ENCODE peak calls at places on chromosomes 5 and 9, in four cellular contexts. One of them, this sample, is unnamed.

GRCh38 chr5:94746731-94747124 is 128.3 kb downstream of the SLF1 start:
- DNase-seq in NB4: peak
- DNase-seq in mucosa of descending colon: no peak
- DNase-seq in AG04450: no peak
- DNase-seq in this sample: no peak

GRCh38 chr9:108663381-108663876 is 192.4 kb downstream of the ACTL7B start:
- DNase-seq in NB4: no peak
- DNase-seq in mucosa of descending colon: no peak
- DNase-seq in AG04450: no peak
- DNase-seq in this sample: no peak

GRCh38 chr9:132631280-132631679 is 38.5 kb downstream of the DDX31 start:
- DNase-seq in NB4: no peak
- DNase-seq in mucosa of descending colon: no peak
- DNase-seq in AG04450: peak
- DNase-seq in this sample: no peak

GRCh38 chr5:147427784-147428401 is 82.0 kb downstream of the DPYSL3 start:
- DNase-seq in NB4: no peak
- DNase-seq in mucosa of descending colon: no peak
- DNase-seq in AG04450: no peak
- DNase-seq in this sample: no peak

GRCh38 chr5:148730272-148730954 is 76.1 kb upstream of the HTR4 start:
- DNase-seq in NB4: no peak
- DNase-seq in mucosa of descending colon: no peak
- DNase-seq in AG04450: no peak
- DNase-seq in this sample: no peak

GRCh38 chr5:142301487-142302035 is 23.3 kb downstream of the SPRY4 start:
- DNase-seq in NB4: no peak
- DNase-seq in mucosa of descending colon: peak
- DNase-seq in AG04450: no peak
- DNase-seq in this sample: no peak

GRCh38 chr9:88503845-88504764 is 30.9 kb upstream of the NXNL2 start:
- DNase-seq in NB4: no peak
- DNase-seq in mucosa of descending colon: no peak
- DNase-seq in AG04450: no peak
- DNase-seq in this sample: no peak

GRCh38 chr5:126515337-126515736 is 79.7 kb downstream of the ALDH7A1 start:
- DNase-seq in NB4: no peak
- DNase-seq in mucosa of descending colon: no peak
- DNase-seq in AG04450: no peak
- DNase-seq in this sample: no peak

GRCh38 chr5:38384396-38384795 is 126.0 kb downstream of the EGFLAM start:
- DNase-seq in NB4: no peak
- DNase-seq in mucosa of descending colon: no peak
- DNase-seq in AG04450: no peak
- DNase-seq in this sample: no peak

GRCh38 chr9:114092336-114092735 is 6.8 kb downstream of the KIF12 start:
- DNase-seq in NB4: no peak
- DNase-seq in mucosa of descending colon: no peak
- DNase-seq in AG04450: no peak
- DNase-seq in this sample: no peak

GRCh38 chr5:160361624-160362023 is 8.8 kb downstream of the C1QTNF2 start:
- DNase-seq in NB4: no peak
- DNase-seq in mucosa of descending colon: no peak
- DNase-seq in AG04450: no peak
- DNase-seq in this sample: no peak

GRCh38 chr9:125540497-125540896 is 166.5 kb downstream of the MAPKAP1 start:
- DNase-seq in NB4: no peak
- DNase-seq in mucosa of descending colon: no peak
- DNase-seq in AG04450: no peak
- DNase-seq in this sample: no peak

GRCh38 chr9:16509946-16510504 is 360.4 kb downstream of the BNC2 start:
- DNase-seq in NB4: peak
- DNase-seq in mucosa of descending colon: no peak
- DNase-seq in AG04450: no peak
- DNase-seq in this sample: no peak

GRCh38 chr5:77776606-77777206 is 567 bp upstream of the TBCA start:
- DNase-seq in NB4: no peak
- DNase-seq in mucosa of descending colon: no peak
- DNase-seq in AG04450: peak
- DNase-seq in this sample: no peak

GRCh38 chr5:175696855-175697198 is 39.0 kb downstream of the HRH2 start:
- DNase-seq in NB4: no peak
- DNase-seq in mucosa of descending colon: no peak
- DNase-seq in AG04450: no peak
- DNase-seq in this sample: no peak

GRCh38 chr5:85921590-85921989 is 696.2 kb upstream of the COX7C start:
- DNase-seq in NB4: peak
- DNase-seq in mucosa of descending colon: no peak
- DNase-seq in AG04450: no peak
- DNase-seq in this sample: no peak

GRCh38 chr5:132430736-132431135 is 59.8 kb downstream of the IRF1 start:
- DNase-seq in NB4: no peak
- DNase-seq in mucosa of descending colon: no peak
- DNase-seq in AG04450: no peak
- DNase-seq in this sample: no peak

GRCh38 chr5:152990217-152990616 is 500.3 kb upstream of the GRIA1 start:
- DNase-seq in NB4: no peak
- DNase-seq in mucosa of descending colon: no peak
- DNase-seq in AG04450: no peak
- DNase-seq in this sample: no peak

GRCh38 chr9:89453452-89453851 is 44.5 kb downstream of the SEMA4D start:
- DNase-seq in NB4: no peak
- DNase-seq in mucosa of descending colon: peak
- DNase-seq in AG04450: no peak
- DNase-seq in this sample: no peak

GRCh38 chr5:96595300-96596090 is 66.7 kb upstream of the CAST start:
- DNase-seq in NB4: peak
- DNase-seq in mucosa of descending colon: no peak
- DNase-seq in AG04450: no peak
- DNase-seq in this sample: no peak

GRCh38 chr5:99004960-99005359 is 76.2 kb upstream of the CHD1 start:
- DNase-seq in NB4: no peak
- DNase-seq in mucosa of descending colon: no peak
- DNase-seq in AG04450: no peak
- DNase-seq in this sample: no peak

GRCh38 chr5:180294401-180294800 is 2.5 kb upstream of the MAPK9 start:
- DNase-seq in NB4: peak
- DNase-seq in mucosa of descending colon: no peak
- DNase-seq in AG04450: no peak
- DNase-seq in this sample: no peak

GRCh38 chr5:150020249-150020648 is 19.7 kb downstream of the HMGXB3 start:
- DNase-seq in NB4: no peak
- DNase-seq in mucosa of descending colon: no peak
- DNase-seq in AG04450: no peak
- DNase-seq in this sample: no peak

GRCh38 chr5:178385472-178385853 is 152.9 kb upstream of the PHYKPL start:
- DNase-seq in NB4: peak
- DNase-seq in mucosa of descending colon: no peak
- DNase-seq in AG04450: no peak
- DNase-seq in this sample: no peak

GRCh38 chr5:91438871-91439270 is 55.8 kb upstream of the ARRDC3 start:
- DNase-seq in NB4: no peak
- DNase-seq in mucosa of descending colon: peak
- DNase-seq in AG04450: no peak
- DNase-seq in this sample: no peak

GRCh38 chr5:75617746-75618352 is 6.6 kb downstream of the ANKDD1B start:
- DNase-seq in NB4: no peak
- DNase-seq in mucosa of descending colon: no peak
- DNase-seq in AG04450: peak
- DNase-seq in this sample: no peak

GRCh38 chr5:32331217-32331926 is 18.6 kb upstream of the MTMR12 start:
- DNase-seq in NB4: no peak
- DNase-seq in mucosa of descending colon: peak
- DNase-seq in AG04450: no peak
- DNase-seq in this sample: no peak

GRCh38 chr9:99998266-99998665 is 91.8 kb downstream of the STX17 start:
- DNase-seq in NB4: no peak
- DNase-seq in mucosa of descending colon: no peak
- DNase-seq in AG04450: no peak
- DNase-seq in this sample: no peak

GRCh38 chr9:76180541-76180940 is 213.7 kb downstream of the RFK start:
- DNase-seq in NB4: no peak
- DNase-seq in mucosa of descending colon: no peak
- DNase-seq in AG04450: no peak
- DNase-seq in this sample: no peak
- H3K4me3 ChIP-seq in NB4: no peak
- H3K4me3 ChIP-seq in mucosa of descending colon: no peak
- H3K4me3 ChIP-seq in AG04450: no peak
- H3K4me3 ChIP-seq in this sample: no peak

GRCh38 chr5:124040799-124041198 is 528.8 kb downstream of the CSNK1G3 start:
- DNase-seq in NB4: no peak
- DNase-seq in mucosa of descending colon: no peak
- DNase-seq in AG04450: no peak
- DNase-seq in this sample: no peak

GRCh38 chr5:124043456-124043855 is 531.5 kb downstream of the CSNK1G3 start:
- DNase-seq in NB4: peak
- DNase-seq in mucosa of descending colon: no peak
- DNase-seq in AG04450: no peak
- DNase-seq in this sample: no peak
- TF ChIP-seq CTCF in NB4: peak
- TF ChIP-seq CTCF in mucosa of descending colon: no peak
- TF ChIP-seq CTCF in AG04450: peak
- TF ChIP-seq CTCF in this sample: no peak

DNA sequence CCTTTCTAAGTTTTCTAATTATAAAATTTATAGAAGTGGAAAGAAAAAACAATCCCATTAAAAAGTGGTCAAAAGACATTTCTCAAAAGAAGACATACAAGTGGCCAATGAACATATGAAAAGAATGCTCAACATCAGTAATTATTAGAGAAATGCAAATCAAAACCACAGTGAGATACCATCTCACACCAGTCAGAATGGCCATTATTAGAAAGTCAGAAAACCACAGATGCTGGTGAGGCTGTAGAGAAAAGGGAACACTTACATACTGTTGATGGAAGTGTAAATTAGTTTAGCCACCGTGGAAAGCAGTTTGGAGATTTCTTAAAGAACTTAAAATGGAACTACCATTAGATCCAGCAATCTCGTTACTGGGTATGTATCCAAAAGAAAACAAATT is 23.7 kb upstream of the PLPP1 start:
- DNase-seq in NB4: no peak
- DNase-seq in mucosa of descending colon: no peak
- DNase-seq in AG04450: no peak
- DNase-seq in this sample: no peak
- H3K4me3 ChIP-seq in NB4: no peak
- H3K4me3 ChIP-seq in mucosa of descending colon: no peak
- H3K4me3 ChIP-seq in AG04450: no peak
- H3K4me3 ChIP-seq in this sample: no peak

DNA sequence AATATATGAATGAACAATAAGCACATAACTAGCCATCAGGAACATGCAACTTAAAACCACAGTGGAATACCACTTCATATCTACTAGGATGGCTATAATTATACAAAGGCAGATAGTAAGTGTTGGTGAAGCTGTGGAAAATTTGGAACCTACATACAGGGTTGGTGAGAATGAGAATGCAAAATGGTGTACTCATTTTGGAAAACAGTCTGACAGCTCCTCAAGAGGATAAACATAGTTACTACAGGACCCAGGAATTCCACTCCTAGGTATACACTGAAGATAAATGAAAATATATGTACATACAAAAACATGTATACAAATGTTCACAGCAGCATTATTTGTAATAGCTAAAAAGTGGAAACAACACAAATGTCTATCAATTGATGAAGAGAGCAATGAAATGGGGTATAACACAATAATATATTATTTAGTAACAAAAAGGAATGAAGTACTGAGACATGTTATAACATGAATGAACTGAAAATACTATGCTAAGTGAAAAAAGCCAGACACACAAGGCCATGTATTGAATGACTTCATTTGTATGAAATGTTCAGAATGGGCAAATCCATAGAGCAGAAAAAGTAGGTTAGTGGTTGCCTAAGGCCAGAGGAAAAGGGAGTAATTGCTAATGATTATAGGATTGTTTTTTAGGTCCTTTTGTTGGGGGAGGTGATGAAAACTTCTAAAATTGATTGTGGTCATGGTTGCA is 31.2 kb upstream of the CDK5RAP2 start:
- DNase-seq in NB4: peak
- DNase-seq in mucosa of descending colon: no peak
- DNase-seq in AG04450: no peak
- DNase-seq in this sample: no peak
- TF ChIP-seq CTCF in NB4: no peak
- TF ChIP-seq CTCF in mucosa of descending colon: no peak
- TF ChIP-seq CTCF in AG04450: peak
- TF ChIP-seq CTCF in this sample: no peak

GRCh38 chr9:90874194-90874593 is 72.6 kb downstream of the SYK start:
- DNase-seq in NB4: no peak
- DNase-seq in mucosa of descending colon: no peak
- DNase-seq in AG04450: no peak
- DNase-seq in this sample: no peak

GRCh38 chr9:90870646-90871326 is 69.2 kb downstream of the SYK start:
- DNase-seq in NB4: peak
- DNase-seq in mucosa of descending colon: no peak
- DNase-seq in AG04450: no peak
- DNase-seq in this sample: no peak

GRCh38 chr9:90872835-90873294 is 71.2 kb downstream of the SYK start:
- DNase-seq in NB4: no peak
- DNase-seq in mucosa of descending colon: no peak
- DNase-seq in AG04450: no peak
- DNase-seq in this sample: no peak

GRCh38 chr9:90871327-90871935 is 69.8 kb downstream of the SYK start:
- DNase-seq in NB4: no peak
- DNase-seq in mucosa of descending colon: no peak
- DNase-seq in AG04450: no peak
- DNase-seq in this sample: no peak

DNA sequence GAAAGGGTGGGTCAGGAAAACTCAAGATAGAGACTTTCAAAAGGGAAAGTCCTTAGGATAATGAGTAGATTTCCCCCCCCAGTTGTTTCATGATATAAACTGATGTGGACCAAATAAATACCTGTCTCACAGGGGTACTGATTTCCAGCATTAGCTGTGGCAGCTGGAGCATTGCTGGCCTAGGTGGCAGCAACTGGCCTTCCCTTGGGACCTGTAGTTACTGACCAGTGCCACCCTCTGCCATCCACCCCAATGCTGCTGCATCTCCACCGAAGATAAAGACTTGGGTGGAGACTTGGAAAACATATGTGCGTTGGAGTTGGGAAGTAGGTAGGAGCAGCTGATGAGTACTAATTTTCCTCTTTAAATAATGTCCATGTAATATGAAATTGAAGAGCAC is 71.8 kb downstream of the SYK start:
- DNase-seq in NB4: no peak
- DNase-seq in mucosa of descending colon: no peak
- DNase-seq in AG04450: no peak
- DNase-seq in this sample: no peak
- H3K4me3 ChIP-seq in NB4: no peak
- H3K4me3 ChIP-seq in mucosa of descending colon: no peak
- H3K4me3 ChIP-seq in AG04450: no peak
- H3K4me3 ChIP-seq in this sample: no peak

GRCh38 chr9:136174779-136175744 is 29.9 kb downstream of the LHX3 start:
- DNase-seq in NB4: no peak
- DNase-seq in mucosa of descending colon: no peak
- DNase-seq in AG04450: no peak
- DNase-seq in this sample: no peak
- TF ChIP-seq CTCF in NB4: no peak
- TF ChIP-seq CTCF in mucosa of descending colon: no peak
- TF ChIP-seq CTCF in AG04450: no peak
- TF ChIP-seq CTCF in this sample: no peak

GRCh38 chr5:42989198-42989597 is 50.9 kb downstream of the ANXA2R start:
- DNase-seq in NB4: no peak
- DNase-seq in mucosa of descending colon: no peak
- DNase-seq in AG04450: no peak
- DNase-seq in this sample: no peak
- H3K4me3 ChIP-seq in NB4: peak
- H3K4me3 ChIP-seq in mucosa of descending colon: no peak
- H3K4me3 ChIP-seq in AG04450: peak
- H3K4me3 ChIP-seq in this sample: no peak